ENCODE peak calls at places on chromosomes 13 and 19, in seven cellular contexts. L, M, E, U, D, Q and P are unnamed samples.

GRCh38 chr13:105069106-105069505 is 1466.4 kb downstream of the EFNB2 start:
- DNase-seq in L (no peak), M (no peak), E (no peak), U (no peak), D (no peak), Q (no peak), P (no peak)

GRCh38 chr19:16797876-16798275 is 31.3 kb upstream of the SIN3B start:
- DNase-seq in L (no peak), M (no peak), E (no peak), U (no peak), D (no peak), Q (no peak), P (no peak)

GRCh38 chr13:30438286-30438685 is 16.0 kb downstream of the UBE2L5 start:
- DNase-seq in L (no peak), M (no peak), E (no peak), U (no peak), D (no peak), Q (no peak), P (no peak)

GRCh38 chr13:59458908-59459579 is 704.7 kb downstream of the DIAPH3 start:
- DNase-seq in L (peak), M (no peak), E (no peak), U (no peak), D (no peak), Q (peak), P (peak)

GRCh38 chr19:43432866-43433673 is 18.4 kb downstream of the TEX101 start:
- DNase-seq in L (peak), M (peak), E (no peak), U (peak), D (peak), Q (no peak), P (peak)

GRCh38 chr19:21474671-21475181 is 30.7 kb upstream of the ZNF429 start:
- DNase-seq in L (peak), M (peak), E (peak), U (peak), D (peak), Q (no peak), P (peak)

GRCh38 chr19:41575998-41576397 is at the start of gene CEACAM21:
- DNase-seq in L (no peak), M (peak), E (no peak), U (no peak), D (no peak), Q (no peak), P (peak)

GRCh38 chr19:1807695-1808394 is 4.2 kb downstream of the ATP8B3 start:
- DNase-seq in L (peak), M (no peak), E (no peak), U (no peak), D (no peak), Q (no peak), P (no peak)

GRCh38 chr19:2721570-2722540 is 683 bp upstream of the DIRAS1 start:
- DNase-seq in L (no peak), M (no peak), E (no peak), U (no peak), D (no peak), Q (no peak), P (no peak)

GRCh38 chr13:52852444-52852843 is 4.0 kb upstream of the PCDH8 start:
- DNase-seq in L (no peak), M (no peak), E (no peak), U (no peak), D (no peak), Q (no peak), P (no peak)
- H3K4me3 ChIP-seq in L (no peak), M (no peak), E (no peak), U (no peak), D (no peak), Q (no peak), P (no peak)

DNA sequence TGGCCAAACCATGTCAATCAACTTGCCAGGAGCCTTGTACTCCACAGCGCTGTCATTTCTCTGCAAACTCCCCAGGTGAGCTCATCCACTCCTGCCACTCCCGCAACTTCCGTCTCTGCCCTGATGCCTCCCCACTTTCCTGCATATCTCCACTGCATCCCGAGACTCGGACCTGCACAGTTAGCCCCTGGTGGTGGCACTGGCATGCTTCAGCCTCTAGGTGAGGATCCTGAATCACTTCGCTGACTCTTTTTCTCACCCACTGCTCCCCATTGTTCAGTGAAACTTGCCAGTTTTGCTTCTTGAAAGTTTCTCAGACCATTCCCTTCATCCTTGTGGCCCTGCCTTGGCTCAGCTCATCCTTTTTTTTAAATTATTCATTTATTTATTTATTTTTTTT is 3.4 kb upstream of the CTU1 start:
- DNase-seq in L (peak), M (no peak), E (no peak), U (no peak), D (no peak), Q (no peak), P (no peak)
- TF ChIP-seq CTCF in L (peak), M (peak), E (no peak), U (no peak), D (no peak), Q (peak), P (no peak)

GRCh38 chr13:113605866-113606438 is 21.4 kb downstream of the TFDP1 start:
- DNase-seq in L (no peak), M (no peak), E (no peak), U (no peak), D (no peak), Q (no peak), P (no peak)
- H3K4me3 ChIP-seq in L (no peak), M (no peak), E (no peak), U (no peak), D (no peak), Q (no peak), P (no peak)

GRCh38 chr13:25352230-25352629 is 19.5 kb upstream of the ATP8A2 start:
- DNase-seq in L (no peak), M (no peak), E (no peak), U (no peak), D (no peak), Q (no peak), P (no peak)

GRCh38 chr13:25352806-25353205 is 19.0 kb upstream of the ATP8A2 start:
- DNase-seq in L (no peak), M (no peak), E (no peak), U (no peak), D (no peak), Q (no peak), P (no peak)

GRCh38 chr13:25345555-25345954 is 26.2 kb upstream of the ATP8A2 start:
- DNase-seq in L (peak), M (no peak), E (no peak), U (no peak), D (no peak), Q (no peak), P (no peak)

GRCh38 chr13:25347156-25347555 is 24.6 kb upstream of the ATP8A2 start:
- DNase-seq in L (peak), M (no peak), E (no peak), U (no peak), D (no peak), Q (no peak), P (no peak)
- TF ChIP-seq CTCF in L (no peak), M (no peak), E (no peak), U (no peak), D (no peak), Q (no peak), P (no peak)

DNA sequence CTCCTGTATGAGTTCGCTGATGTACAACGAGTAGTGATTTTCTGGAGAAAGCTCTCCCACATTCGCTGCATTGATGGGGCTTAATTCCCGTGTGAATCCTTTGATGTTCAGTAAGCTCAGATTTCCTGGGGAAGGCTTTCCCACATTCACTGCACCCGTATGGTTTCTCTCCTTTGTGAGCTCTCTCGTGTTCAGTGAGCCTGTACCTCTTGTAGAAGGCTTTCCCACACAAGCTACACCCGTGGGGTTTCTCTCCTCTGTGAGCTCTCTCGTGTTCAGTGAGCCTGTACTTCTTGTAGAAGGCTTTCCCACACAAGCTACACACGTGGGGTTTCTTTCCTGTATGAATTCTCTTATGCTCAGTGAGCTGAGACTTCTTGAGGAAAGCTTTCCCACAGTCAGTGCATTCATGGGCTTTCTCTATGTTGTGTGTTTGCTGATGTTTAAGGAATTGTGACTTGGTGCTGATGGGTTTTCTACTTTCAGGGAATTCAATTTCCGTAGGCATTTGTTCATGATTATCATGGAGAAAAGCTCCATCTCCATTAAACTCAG is 3.5 kb upstream of the ZNF577 start:
- DNase-seq in L (no peak), M (peak), E (no peak), U (no peak), D (no peak), Q (no peak), P (no peak)
- H3K4me3 ChIP-seq in L (no peak), M (no peak), E (no peak), U (no peak), D (peak), Q (no peak), P (no peak)

DNA sequence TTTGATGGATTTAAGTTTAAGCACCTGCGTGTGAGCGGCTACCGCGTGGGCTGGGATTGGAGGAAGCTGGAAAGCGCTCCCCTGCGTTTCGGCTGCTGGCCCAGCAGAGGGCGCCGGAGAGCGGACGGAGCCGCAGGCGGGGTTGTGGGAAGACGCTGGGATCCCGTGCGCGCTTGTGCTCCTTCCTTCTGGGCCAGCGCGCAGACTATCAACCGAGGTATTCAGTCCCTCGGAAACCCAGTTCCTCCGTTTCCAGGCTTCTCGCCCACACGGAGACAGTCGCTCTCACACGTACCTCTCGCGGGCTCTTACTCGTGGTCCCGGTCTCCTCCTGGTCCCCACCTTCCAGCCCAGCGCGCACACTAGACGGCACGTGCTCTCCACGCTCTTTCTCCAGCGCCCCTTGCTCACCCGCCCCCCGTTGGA is 28.8 kb downstream of the EPN1 start:
- DNase-seq in L (peak), M (no peak), E (peak), U (peak), D (peak), Q (no peak), P (peak)
- TF ChIP-seq CTCF in L (peak), M (peak), E (peak), U (peak), D (peak), Q (peak), P (peak)

GRCh38 chr19:11478167-11479089 is 2.4 kb downstream of the ELAVL3 start:
- DNase-seq in L (no peak), M (no peak), E (no peak), U (no peak), D (no peak), Q (no peak), P (no peak)
- H3K4me3 ChIP-seq in L (no peak), M (no peak), E (no peak), U (no peak), D (no peak), Q (no peak), P (no peak)

GRCh38 chr13:46071590-46072249 is 19.2 kb upstream of the ZC3H13 start:
- DNase-seq in L (no peak), M (peak), E (no peak), U (no peak), D (no peak), Q (no peak), P (no peak)
- TF ChIP-seq CTCF in L (no peak), M (peak), E (no peak), U (no peak), D (no peak), Q (no peak), P (no peak)

GRCh38 chr13:24624801-24625231 is 55.4 kb upstream of the ATP12A start:
- DNase-seq in L (no peak), M (no peak), E (peak), U (no peak), D (no peak), Q (no peak), P (no peak)
- H3K4me3 ChIP-seq in L (no peak), M (no peak), E (no peak), U (no peak), D (no peak), Q (no peak), P (no peak)